ENCODE peak calls at places on chromosome 20, in eight cellular contexts. Q, Z, N, R, J, F, L and E are unnamed samples.

GRCh38 chr20:57061058-57061900 is 205.2 kb downstream of the BMP7 start:
- DNase-seq in F (no peak), N (no peak), Z (no peak), Q (no peak), L (peak; percentile 76), R (peak; percentile 49), J (no peak), E (no peak)

GRCh38 chr20:17097603-17098002 is 129.2 kb upstream of the PCSK2 start:
- DNase-seq in Z (no peak), R (no peak), J (no peak), Q (no peak), F (no peak), N (no peak), L (no peak), E (no peak)

GRCh38 chr20:11582073-11582472 is 335.6 kb upstream of the BTBD3 start:
- DNase-seq in L (no peak), J (no peak), F (no peak), Q (peak; percentile 38), R (no peak), Z (no peak), N (no peak), E (no peak)

GRCh38 chr20:62999580-62999979 is 7.2 kb downstream of the BHLHE23 start:
- DNase-seq in R (no peak), Z (no peak), F (no peak), Q (no peak), N (no peak), J (no peak), L (no peak), E (no peak)

GRCh38 chr20:32332614-32333013 is 25.5 kb upstream of the ASXL1 start:
- DNase-seq in Z (no peak), L (no peak), N (no peak), Q (no peak), F (no peak), J (no peak), R (no peak), E (no peak)

GRCh38 chr20:64024141-64024990 is 11.6 kb upstream of the C20orf204 start:
- DNase-seq in Q (no peak), N (no peak), F (no peak), L (no peak), J (no peak), R (no peak), Z (no peak), E (no peak)

GRCh38 chr20:1718604-1719384 is 61.2 kb upstream of the SIRPG start:
- DNase-seq in Q (no peak), R (no peak), J (no peak), F (no peak), N (peak; percentile 39), L (no peak), Z (no peak), E (no peak)

GRCh38 chr20:57513199-57513598 is 11.7 kb downstream of the CTCFL start:
- DNase-seq in N (no peak), F (no peak), L (no peak), Z (no peak), R (no peak), Q (no peak), J (no peak), E (no peak)

GRCh38 chr20:6837730-6838129 is 70.2 kb downstream of the BMP2 start:
- DNase-seq in L (no peak), J (no peak), R (no peak), Q (no peak), N (no peak), F (no peak), Z (no peak), E (no peak)

GRCh38 chr20:25600632-25601031 is 15.3 kb upstream of the NINL start:
- DNase-seq in N (no peak), J (no peak), F (no peak), Z (no peak), R (no peak), Q (no peak), L (no peak), E (no peak)

GRCh38 chr20:47971321-47971781 is 186.1 kb upstream of the SULF2 start:
- DNase-seq in R (no peak), L (no peak), J (no peak), Z (no peak), Q (no peak), F (no peak), N (no peak), E (no peak)

GRCh38 chr20:17431621-17432364 is 99.4 kb downstream of the BFSP1 start:
- DNase-seq in F (peak; percentile 29), N (peak; percentile 40), R (no peak), Z (no peak), Q (no peak), J (peak; percentile 61), L (peak; percentile 73), E (no peak)

GRCh38 chr20:46261456-46262253 is 46.6 kb downstream of the CDH22 start:
- DNase-seq in J (no peak), Z (no peak), F (no peak), R (no peak), Q (no peak), N (no peak), L (no peak), E (no peak)

GRCh38 chr20:1588869-1589460 is 30.8 kb downstream of the SIRPB1 start:
- DNase-seq in R (no peak), L (no peak), N (no peak), Q (no peak), Z (no peak), F (no peak), J (no peak), E (no peak)

GRCh38 chr20:32961956-32962517 is 42.2 kb downstream of the SUN5 start:
- DNase-seq in L (no peak), J (no peak), N (no peak), F (no peak), Z (no peak), R (no peak), Q (no peak), E (no peak)

GRCh38 chr20:32091888-32092346 is 17.6 kb upstream of the TM9SF4 start:
- DNase-seq in Z (no peak), F (peak; percentile 54), L (peak; percentile 92), Q (peak; percentile 49), J (peak; percentile 71), R (peak; percentile 82), N (peak; percentile 56), E (peak; percentile 60)

GRCh38 chr20:35398660-35399144 is 13.1 kb downstream of the UQCC1 start:
- DNase-seq in Z (no peak), F (peak; percentile 7), L (no peak), N (no peak), Q (no peak), J (no peak), R (no peak), E (no peak)

GRCh38 chr20:56003111-56003800 is 2.1 kb downstream of the CBLN4 start:
- DNase-seq in R (no peak), Q (no peak), F (no peak), N (no peak), J (no peak), L (no peak), Z (no peak), E (no peak)

GRCh38 chr20:62413896-62414481 is 6.9 kb upstream of the CABLES2 start:
- DNase-seq in F (no peak), R (no peak), L (no peak), Q (no peak), N (no peak), J (no peak), Z (no peak), E (no peak)

GRCh38 chr20:34706912-34707784 is 3.0 kb downstream of the TP53INP2 start:
- DNase-seq in N (no peak), L (no peak), Z (no peak), F (no peak), J (no peak), R (no peak), Q (no peak), E (no peak)

GRCh38 chr20:15913661-15914060 is 659.6 kb downstream of the KIF16B start:
- DNase-seq in J (no peak), F (no peak), R (no peak), Q (no peak), Z (no peak), L (no peak), N (no peak), E (no peak)

GRCh38 chr20:45325367-45325766 is 17.3 kb upstream of the MATN4 start:
- DNase-seq in R (no peak), L (peak; percentile 31), F (no peak), J (no peak), Q (no peak), Z (no peak), N (no peak), E (no peak)

GRCh38 chr20:54466112-54466511 is 9.3 kb upstream of the DOK5 start:
- DNase-seq in F (no peak), J (no peak), L (no peak), Z (no peak), Q (no peak), R (no peak), N (no peak), E (no peak)

GRCh38 chr20:2382833-2383232 is 2.1 kb downstream of the TGM6 start:
- DNase-seq in F (no peak), R (no peak), Z (no peak), N (no peak), L (no peak), Q (no peak), J (no peak), E (no peak)

GRCh38 chr20:478010-478948 is 15.9 kb upstream of the TBC1D20 start:
- DNase-seq in L (no peak), F (no peak), Z (no peak), Q (no peak), J (no peak), R (no peak), N (no peak), E (no peak)

GRCh38 chr20:5835234-5835845 is 85.1 kb downstream of the SHLD1 start:
- DNase-seq in J (no peak), Q (no peak), Z (no peak), F (no peak), L (no peak), N (no peak), R (no peak), E (no peak)

GRCh38 chr20:9172908-9173307 is 104.0 kb downstream of the PLCB4 start:
- DNase-seq in J (no peak), Z (no peak), F (no peak), L (no peak), N (no peak), Q (no peak), R (no peak), E (no peak)

GRCh38 chr20:40757087-40757486 is 68.1 kb upstream of the MAFB start:
- DNase-seq in R (no peak), N (no peak), J (no peak), Z (no peak), Q (no peak), F (no peak), L (no peak), E (no peak)

GRCh38 chr20:22438346-22438745 is 146.0 kb downstream of the FOXA2 start:
- DNase-seq in R (no peak), J (no peak), Z (no peak), Q (no peak), N (no peak), L (no peak), F (no peak), E (no peak)

GRCh38 chr20:62908971-62909791 is 17.1 kb downstream of the DIDO1 start:
- DNase-seq in Z (no peak), R (no peak), Q (no peak), N (no peak), J (no peak), F (no peak), L (no peak), E (no peak)

GRCh38 chr20:63255911-63256704 is 1.8 kb upstream of the NKAIN4 start:
- DNase-seq in F (no peak), N (no peak), Q (no peak), J (no peak), Z (no peak), R (no peak), L (no peak), E (no peak)